ENCODE peak calls at places on chromosomes 2 and 18, in ten cellular contexts. D, H, V, B, E, P, Z, K, Q and C are unnamed samples.

GRCh38 chr18:34742761-34743366 is 32.8 kb downstream of the DTNA start:
- DNase-seq in D (no peak), H (no peak), V (no peak), B (no peak), E (no peak), P (no peak), Z (no peak), K (no peak), Q (no peak), C (no peak)

GRCh38 chr2:188551671-188552070 is 260.0 kb downstream of the GULP1 start:
- DNase-seq in D (no peak), H (no peak), V (no peak), B (no peak), E (peak; percentile 88), P (no peak), Z (no peak), K (no peak), Q (no peak), C (no peak)

GRCh38 chr2:230472619-230473018 is 56.6 kb downstream of the SP100 start:
- DNase-seq in D (peak; percentile 67), H (no peak), V (no peak), B (peak; percentile 8), E (peak; percentile 6), P (no peak), Z (no peak), K (no peak), Q (no peak), C (no peak)

GRCh38 chr2:36526216-36526615 is 71.8 kb downstream of the FEZ2 start:
- DNase-seq in D (peak; percentile 35), H (no peak), V (no peak), B (no peak), E (no peak), P (peak; percentile 18), Z (no peak), K (no peak), Q (no peak), C (no peak)

GRCh38 chr2:170204561-170204960 is 26.6 kb downstream of the MYO3B start:
- DNase-seq in D (no peak), H (no peak), V (no peak), B (no peak), E (peak; percentile 44), P (no peak), Z (no peak), K (no peak), Q (no peak), C (no peak)

GRCh38 chr2:205047273-205047839 is 502.1 kb downstream of the PARD3B start:
- DNase-seq in D (no peak), H (no peak), V (no peak), B (no peak), E (no peak), P (no peak), Z (peak; percentile 68), K (peak; percentile 6), Q (no peak), C (no peak)

GRCh38 chr18:10386956-10387355 is 67.5 kb upstream of the APCDD1 start:
- DNase-seq in D (no peak), H (no peak), V (no peak), B (no peak), E (no peak), P (no peak), Z (no peak), K (no peak), Q (no peak), C (no peak)

GRCh38 chr2:218798767-218799504 is 17.0 kb downstream of the CYP27A1 start:
- DNase-seq in D (no peak), H (no peak), V (no peak), B (no peak), E (peak; percentile 89), P (no peak), Z (no peak), K (no peak), Q (no peak), C (no peak)

GRCh38 chr2:169828141-169828811 is 1.0 kb downstream of the UBR3 start:
- DNase-seq in D (peak; percentile 67), H (no peak), V (no peak), B (peak; percentile 44), E (peak; percentile 81), P (peak; percentile 61), Z (peak; percentile 76), K (peak; percentile 14), Q (peak; percentile 67), C (peak; percentile 5)

GRCh38 chr2:20424300-20425290 is 22.3 kb upstream of the RHOB start:
- DNase-seq in D (peak; percentile 92), H (no peak), V (no peak), B (no peak), E (peak; percentile 94), P (no peak), Z (peak; percentile 18), K (no peak), Q (peak; percentile 40), C (no peak)

GRCh38 chr2:239035361-239035814 is 187.5 kb downstream of the TWIST2 start:
- DNase-seq in D (peak; percentile 22), H (peak; percentile 18), V (no peak), B (peak; percentile 46), E (peak; percentile 50), P (peak; percentile 66), Z (peak; percentile 32), K (peak; percentile 74), Q (peak; percentile 47), C (peak; percentile 55)

GRCh38 chr18:76689646-76690264 is 132.6 kb upstream of the ZNF236 start:
- DNase-seq in D (no peak), H (no peak), V (no peak), B (no peak), E (no peak), P (no peak), Z (peak; percentile 30), K (no peak), Q (no peak), C (no peak)

GRCh38 chr2:201938151-201938815 is 95.4 kb upstream of the FZD7 start:
- DNase-seq in D (no peak), H (no peak), V (no peak), B (no peak), E (no peak), P (no peak), Z (no peak), K (no peak), Q (no peak), C (no peak)

GRCh38 chr2:112603731-112604130 is 19.3 kb downstream of the CHCHD5 start:
- DNase-seq in D (no peak), H (no peak), V (no peak), B (no peak), E (no peak), P (no peak), Z (no peak), K (no peak), Q (no peak), C (no peak)

GRCh38 chr2:225779829-225780228 is 380.3 kb downstream of the NYAP2 start:
- DNase-seq in D (no peak), H (no peak), V (no peak), B (no peak), E (no peak), P (no peak), Z (no peak), K (no peak), Q (no peak), C (no peak)

GRCh38 chr2:158323381-158323780 is 133.2 kb downstream of the CCDC148 start:
- DNase-seq in D (no peak), H (no peak), V (no peak), B (no peak), E (no peak), P (no peak), Z (no peak), K (no peak), Q (no peak), C (no peak)

GRCh38 chr18:11982981-11983380 is 1.7 kb downstream of the IMPA2 start:
- DNase-seq in D (no peak), H (no peak), V (no peak), B (no peak), E (no peak), P (no peak), Z (no peak), K (no peak), Q (no peak), C (no peak)

GRCh38 chr2:66682476-66682875 is 247.6 kb downstream of the MEIS1 start:
- DNase-seq in D (no peak), H (no peak), V (no peak), B (no peak), E (no peak), P (no peak), Z (peak; percentile 65), K (no peak), Q (no peak), C (no peak)

GRCh38 chr2:68746408-68746807 is 11.8 kb downstream of the ARHGAP25 start:
- DNase-seq in D (no peak), H (no peak), V (no peak), B (no peak), E (no peak), P (no peak), Z (no peak), K (no peak), Q (no peak), C (no peak)

GRCh38 chr2:46422717-46423394 is 56.5 kb upstream of the TMEM247 start:
- DNase-seq in D (no peak), H (no peak), V (no peak), B (no peak), E (no peak), P (no peak), Z (no peak), K (no peak), Q (no peak), C (no peak)

GRCh38 chr2:105802587-105802986 is 57.9 kb downstream of the NCK2 start:
- DNase-seq in D (no peak), H (no peak), V (no peak), B (no peak), E (peak; percentile 23), P (no peak), Z (no peak), K (no peak), Q (no peak), C (peak; percentile 52)

GRCh38 chr2:129661942-129662341 is 317.5 kb upstream of the RAB6C start:
- DNase-seq in D (no peak), H (no peak), V (no peak), B (no peak), E (no peak), P (no peak), Z (no peak), K (no peak), Q (no peak), C (no peak)

GRCh38 chr2:80490964-80491363 is 186.4 kb upstream of the LRRTM1 start:
- DNase-seq in D (no peak), H (no peak), V (no peak), B (no peak), E (no peak), P (no peak), Z (no peak), K (no peak), Q (no peak), C (no peak)

GRCh38 chr2:150681120-150681796 is 193.8 kb upstream of the RND3 start:
- DNase-seq in D (peak; percentile 94), H (no peak), V (no peak), B (peak; percentile 8), E (peak; percentile 53), P (no peak), Z (no peak), K (no peak), Q (peak; percentile 10), C (no peak)

GRCh38 chr2:59398081-59398480 is 1155.4 kb downstream of the BCL11A start:
- DNase-seq in D (no peak), H (no peak), V (no peak), B (no peak), E (peak; percentile 2), P (no peak), Z (no peak), K (no peak), Q (no peak), C (no peak)